ENCODE peak calls at places on chromosomes 11 and 22, in eight cellular contexts. J is AG09309; L is activated CD8-positive, alpha-beta memory T cell treated with anti-CD3 and anti-CD28 coated beads, Interleukin-2, amount 10 ng/mL, durations not matched to agents 7 days and 5 days; M is fibroblast of mammary gland; C is brain microvascular endothelial cell; G is astrocyte of the cerebellum; D is adipocyte; X is RCC 7860. U is an unnamed sample.

GRCh38 chr11:86301742-86302091 is 323 bp upstream of the HIKESHI start:
- DNase-seq in G (no peak), M (no peak), D (no peak), L (no peak), J (no peak), C (no peak), X (no peak), U (no peak)

GRCh38 chr22:27474711-27475547 is 326.6 kb downstream of the MN1 start:
- DNase-seq in J (peak; percentile 43), C (peak; percentile 91), D (peak; percentile 80), L (no peak), X (peak; percentile 94), M (peak; percentile 86), G (peak; percentile 92), U (no peak)

GRCh38 chr11:92911478-92911877 is 58.0 kb upstream of the MTNR1B start:
- DNase-seq in D (no peak), G (no peak), J (no peak), X (no peak), M (no peak), L (no peak), C (no peak), U (no peak)

GRCh38 chr11:10930224-10930960 is 72.5 kb upstream of the ZBED5 start:
- DNase-seq in L (no peak), X (no peak), G (no peak), C (peak; percentile 4), J (no peak), M (peak; percentile 42), D (no peak), U (no peak)

GRCh38 chr22:41917375-41917905 is 2.6 kb upstream of the SHISA8 start:
- DNase-seq in M (no peak), G (no peak), X (no peak), D (no peak), C (no peak), L (no peak), J (no peak), U (no peak)

GRCh38 chr11:130719516-130719915 is 196.8 kb downstream of the SNX19 start:
- DNase-seq in M (peak; percentile 15), C (peak; percentile 74), J (no peak), D (peak; percentile 74), X (no peak), L (no peak), G (peak; percentile 55), U (no peak)

GRCh38 chr11:131025020-131025419 is 108.7 kb upstream of the SNX19 start:
- DNase-seq in M (peak; percentile 66), D (peak; percentile 73), X (no peak), L (no peak), C (peak; percentile 47), G (peak; percentile 15), J (peak; percentile 45), U (no peak)

GRCh38 chr11:116709970-116710369 is 62.8 kb downstream of the BUD13 start:
- DNase-seq in M (no peak), L (no peak), C (no peak), J (no peak), D (no peak), X (no peak), G (no peak), U (no peak)

GRCh38 chr11:48170840-48171233 is 45.8 kb upstream of the OR4B1 start:
- DNase-seq in X (no peak), M (peak; percentile 44), G (no peak), C (no peak), L (no peak), J (peak; percentile 25), D (peak; percentile 70), U (no peak)

GRCh38 chr11:126263489-126263888 is 5.2 kb downstream of the SRPRA start:
- DNase-seq in M (no peak), C (no peak), G (no peak), D (no peak), X (no peak), J (no peak), L (no peak), U (no peak)

GRCh38 chr11:100469835-100470234 is 217.3 kb upstream of the ARHGAP42 start:
- DNase-seq in L (no peak), J (no peak), C (no peak), M (no peak), D (no peak), X (no peak), G (no peak), U (no peak)

GRCh38 chr22:35349368-35349703 is 31.6 kb upstream of the HMOX1 start:
- DNase-seq in J (no peak), X (no peak), M (no peak), G (no peak), C (no peak), L (no peak), D (no peak), U (no peak)

GRCh38 chr11:131356201-131356600 is 14.2 kb upstream of the NTM start:
- DNase-seq in L (no peak), J (no peak), D (peak; percentile 34), G (peak; percentile 80), C (peak; percentile 52), M (peak; percentile 67), X (peak; percentile 78), U (no peak)

GRCh38 chr22:19173047-19174035 is 5.2 kb downstream of the SLC25A1 start:
- DNase-seq in J (no peak), M (peak; percentile 25), C (no peak), L (no peak), D (peak; percentile 7), X (no peak), G (no peak), U (no peak)

GRCh38 chr11:46489668-46490560 is 98.3 kb upstream of the CHRM4 start:
- DNase-seq in G (peak; percentile 51), D (peak; percentile 42), X (peak; percentile 26), C (peak; percentile 55), J (peak; percentile 55), L (peak; percentile 53), M (peak; percentile 61), U (no peak)

GRCh38 chr22:47597041-47597440 is 834.6 kb downstream of the TBC1D22A start:
- DNase-seq in X (no peak), G (no peak), C (no peak), L (no peak), M (no peak), J (no peak), D (no peak), U (no peak)

GRCh38 chr11:68282861-68283230 is 11.1 kb upstream of the C11orf24 start:
- DNase-seq in D (no peak), X (no peak), M (no peak), G (no peak), L (no peak), C (no peak), J (no peak), U (peak; percentile 41)

GRCh38 chr11:120326228-120326627 is 1.1 kb downstream of the TLCD5 start:
- DNase-seq in J (peak; percentile 42), M (peak; percentile 84), X (peak; percentile 22), D (peak; percentile 73), L (no peak), C (peak; percentile 76), G (no peak), U (no peak)

GRCh38 chr11:23201936-23202522 is 341.8 kb upstream of the CCDC179 start:
- DNase-seq in X (no peak), L (no peak), C (no peak), D (no peak), J (no peak), M (no peak), G (no peak), U (no peak)

GRCh38 chr22:46657655-46657953 is 37.4 kb downstream of the GRAMD4 start:
- DNase-seq in M (no peak), G (no peak), X (no peak), J (no peak), D (no peak), L (no peak), C (no peak), U (no peak)

GRCh38 chr11:122721964-122722266 is 66.4 kb downstream of the UBASH3B start:
- DNase-seq in X (peak; percentile 34), L (no peak), J (no peak), M (peak; percentile 93), D (peak; percentile 76), C (peak; percentile 94), G (no peak), U (no peak)

GRCh38 chr11:111393096-111393495 is 14.0 kb upstream of the POU2AF1 start:
- DNase-seq in C (no peak), J (no peak), L (no peak), G (no peak), X (no peak), M (peak; percentile 36), D (no peak), U (no peak)

GRCh38 chr11:94734563-94735275 is 33.4 kb upstream of the AMOTL1 start:
- DNase-seq in M (no peak), J (no peak), C (no peak), G (no peak), L (no peak), X (no peak), D (no peak), U (no peak)

GRCh38 chr11:28900427-28900826 is 792.2 kb downstream of the METTL15 start:
- DNase-seq in D (no peak), M (no peak), X (no peak), J (no peak), C (no peak), L (no peak), G (no peak), U (no peak)

GRCh38 chr22:17477401-17477833 is 85.9 kb upstream of the SLC25A18 start:
- DNase-seq in J (no peak), M (peak; percentile 34), D (no peak), X (no peak), C (no peak), L (no peak), G (no peak), U (no peak)

GRCh38 chr11:16372355-16372754 is 16.0 kb upstream of the SOX6 start:
- DNase-seq in L (no peak), J (no peak), M (no peak), D (no peak), G (no peak), X (no peak), C (no peak), U (no peak)

GRCh38 chr11:108405706-108406105 is 61.6 kb downstream of the C11orf65 start:
- DNase-seq in D (no peak), C (no peak), X (peak; percentile 69), J (no peak), G (no peak), M (no peak), L (no peak), U (no peak)

GRCh38 chr11:128492461-128492860 is 94.9 kb downstream of the ETS1 start:
- DNase-seq in M (peak; percentile 80), D (no peak), C (no peak), L (no peak), J (no peak), G (no peak), X (peak; percentile 39), U (no peak)

GRCh38 chr11:128048121-128048520 is 539.2 kb downstream of the ETS1 start:
- DNase-seq in G (no peak), C (no peak), L (no peak), M (no peak), D (no peak), X (no peak), J (no peak), U (no peak)

GRCh38 chr11:31643831-31644230 is 134.3 kb downstream of the ELP4 start:
- DNase-seq in D (peak; percentile 40), G (peak; percentile 35), X (peak; percentile 41), M (peak; percentile 70), C (peak; percentile 45), L (no peak), J (peak; percentile 21), U (no peak)

GRCh38 chr11:123062892-123063395 is 1.0 kb upstream of the HSPA8 start:
- DNase-seq in D (no peak), G (no peak), J (peak; percentile 4), M (peak; percentile 54), C (peak; percentile 28), L (no peak), X (no peak), U (no peak)

GRCh38 chr11:77449784-77450183 is 24.1 kb downstream of the PAK1 start:
- DNase-seq in X (no peak), J (no peak), M (no peak), D (no peak), G (no peak), C (no peak), L (no peak), U (no peak)

GRCh38 chr22:49983148-49984042 is 22.8 kb downstream of the PIM3 start:
- DNase-seq in X (no peak), J (no peak), C (no peak), D (no peak), G (no peak), M (no peak), L (peak; percentile 42), U (peak; percentile 80)

GRCh38 chr11:115505165-115505564 is 950 bp upstream of the CADM1 start:
- DNase-seq in J (no peak), L (no peak), D (no peak), C (no peak), G (no peak), M (no peak), X (no peak), U (no peak)